ENCODE peak calls at places on chromosomes 5 and 9, in eight cellular contexts. One of them, this sample, is unnamed.

GRCh38 chr5:143751342-143751741 is 60.6 kb upstream of the HMHB1 start:
- DNase-seq in fibroblast of lung: no peak
- DNase-seq in mammary epithelial cell: no peak
- DNase-seq in endothelial cell of umbilical vein: no peak
- DNase-seq in neuronal stem cell: no peak
- DNase-seq in NT2/D1: no peak
- DNase-seq in IMR-90: no peak
- DNase-seq in neural progenitor cell: no peak
- DNase-seq in this sample: no peak

GRCh38 chr5:38923661-38924451 is 78.0 kb downstream of the OSMR start:
- DNase-seq in NT2/D1: no peak
- DNase-seq in fibroblast of lung: no peak
- DNase-seq in mammary epithelial cell: no peak
- DNase-seq in IMR-90: peak; percentile 31
- DNase-seq in endothelial cell of umbilical vein: no peak
- DNase-seq in neuronal stem cell: no peak
- DNase-seq in neural progenitor cell: no peak
- DNase-seq in this sample: no peak

GRCh38 chr5:54741711-54742110 is 224.2 kb downstream of the SNX18 start:
- DNase-seq in neural progenitor cell: no peak
- DNase-seq in mammary epithelial cell: no peak
- DNase-seq in NT2/D1: no peak
- DNase-seq in endothelial cell of umbilical vein: no peak
- DNase-seq in IMR-90: no peak
- DNase-seq in neuronal stem cell: no peak
- DNase-seq in fibroblast of lung: no peak
- DNase-seq in this sample: no peak

GRCh38 chr5:104186100-104186499 is 623.5 kb upstream of the NUDT12 start:
- DNase-seq in neural progenitor cell: peak; percentile 10
- DNase-seq in IMR-90: no peak
- DNase-seq in mammary epithelial cell: peak; percentile 68
- DNase-seq in fibroblast of lung: peak; percentile 62
- DNase-seq in neuronal stem cell: no peak
- DNase-seq in endothelial cell of umbilical vein: no peak
- DNase-seq in NT2/D1: no peak
- DNase-seq in this sample: no peak

GRCh38 chr9:4228606-4229005 is 71.3 kb downstream of the GLIS3 start:
- DNase-seq in NT2/D1: no peak
- DNase-seq in fibroblast of lung: peak; percentile 33
- DNase-seq in IMR-90: peak; percentile 59
- DNase-seq in neural progenitor cell: no peak
- DNase-seq in mammary epithelial cell: peak; percentile 20
- DNase-seq in neuronal stem cell: no peak
- DNase-seq in endothelial cell of umbilical vein: peak; percentile 25
- DNase-seq in this sample: no peak

GRCh38 chr9:136545065-136545965 is 533 bp downstream of the NOTCH1 start:
- DNase-seq in neuronal stem cell: no peak
- DNase-seq in endothelial cell of umbilical vein: no peak
- DNase-seq in mammary epithelial cell: peak; percentile 25
- DNase-seq in fibroblast of lung: no peak
- DNase-seq in IMR-90: no peak
- DNase-seq in neural progenitor cell: peak; percentile 55
- DNase-seq in NT2/D1: no peak
- DNase-seq in this sample: peak; percentile 70

GRCh38 chr5:172802585-172803176 is 31.4 kb upstream of the ERGIC1 start:
- DNase-seq in endothelial cell of umbilical vein: peak; percentile 47
- DNase-seq in neuronal stem cell: no peak
- DNase-seq in fibroblast of lung: peak; percentile 80
- DNase-seq in mammary epithelial cell: no peak
- DNase-seq in neural progenitor cell: no peak
- DNase-seq in IMR-90: peak; percentile 83
- DNase-seq in NT2/D1: no peak
- DNase-seq in this sample: no peak

GRCh38 chr5:35404701-35405100 is 174.4 kb upstream of the PRLR start:
- DNase-seq in neural progenitor cell: no peak
- DNase-seq in IMR-90: no peak
- DNase-seq in endothelial cell of umbilical vein: no peak
- DNase-seq in neuronal stem cell: no peak
- DNase-seq in fibroblast of lung: no peak
- DNase-seq in mammary epithelial cell: no peak
- DNase-seq in NT2/D1: no peak
- DNase-seq in this sample: no peak

GRCh38 chr9:126283799-126284465 is 42.7 kb upstream of the MVB12B start:
- DNase-seq in NT2/D1: no peak
- DNase-seq in neuronal stem cell: no peak
- DNase-seq in IMR-90: no peak
- DNase-seq in endothelial cell of umbilical vein: no peak
- DNase-seq in mammary epithelial cell: no peak
- DNase-seq in fibroblast of lung: no peak
- DNase-seq in neural progenitor cell: no peak
- DNase-seq in this sample: no peak

GRCh38 chr5:31196309-31196708 is 2.8 kb downstream of the CDH6 start:
- DNase-seq in neural progenitor cell: peak; percentile 70
- DNase-seq in IMR-90: peak; percentile 66
- DNase-seq in NT2/D1: no peak
- DNase-seq in neuronal stem cell: peak; percentile 23
- DNase-seq in endothelial cell of umbilical vein: no peak
- DNase-seq in fibroblast of lung: peak; percentile 65
- DNase-seq in mammary epithelial cell: no peak
- DNase-seq in this sample: peak; percentile 55

GRCh38 chr5:179343902-179344300 is 1.4 kb downstream of the ADAMTS2 start:
- DNase-seq in endothelial cell of umbilical vein: no peak
- DNase-seq in fibroblast of lung: peak; percentile 42
- DNase-seq in NT2/D1: peak; percentile 60
- DNase-seq in neural progenitor cell: peak; percentile 94
- DNase-seq in IMR-90: peak; percentile 58
- DNase-seq in mammary epithelial cell: no peak
- DNase-seq in neuronal stem cell: peak; percentile 84
- DNase-seq in this sample: peak; percentile 94

GRCh38 chr5:158382473-158382872 is 523.5 kb upstream of the CLINT1 start:
- DNase-seq in neural progenitor cell: no peak
- DNase-seq in neuronal stem cell: no peak
- DNase-seq in fibroblast of lung: peak; percentile 97
- DNase-seq in endothelial cell of umbilical vein: peak; percentile 83
- DNase-seq in NT2/D1: no peak
- DNase-seq in IMR-90: peak; percentile 97
- DNase-seq in mammary epithelial cell: peak; percentile 94
- DNase-seq in this sample: peak; percentile 81

GRCh38 chr9:128125575-128126354 is 1.8 kb downstream of the PTGES2 start:
- DNase-seq in fibroblast of lung: no peak
- DNase-seq in NT2/D1: no peak
- DNase-seq in IMR-90: no peak
- DNase-seq in neuronal stem cell: no peak
- DNase-seq in endothelial cell of umbilical vein: no peak
- DNase-seq in mammary epithelial cell: no peak
- DNase-seq in neural progenitor cell: no peak
- DNase-seq in this sample: no peak

GRCh38 chr9:74645007-74645639 is 148.0 kb downstream of the RORB start:
- DNase-seq in NT2/D1: peak; percentile 40
- DNase-seq in IMR-90: no peak
- DNase-seq in mammary epithelial cell: peak; percentile 5
- DNase-seq in neural progenitor cell: peak; percentile 69
- DNase-seq in fibroblast of lung: peak; percentile 9
- DNase-seq in neuronal stem cell: peak; percentile 18
- DNase-seq in endothelial cell of umbilical vein: peak; percentile 21
- DNase-seq in this sample: no peak

GRCh38 chr5:172549708-172550095 is 91.4 kb upstream of the NEURL1B start:
- DNase-seq in neuronal stem cell: no peak
- DNase-seq in NT2/D1: no peak
- DNase-seq in mammary epithelial cell: no peak
- DNase-seq in neural progenitor cell: no peak
- DNase-seq in endothelial cell of umbilical vein: no peak
- DNase-seq in IMR-90: no peak
- DNase-seq in fibroblast of lung: no peak
- DNase-seq in this sample: no peak

GRCh38 chr5:57842376-57843015 is 359.9 kb upstream of the ACTBL2 start:
- DNase-seq in fibroblast of lung: peak; percentile 26
- DNase-seq in endothelial cell of umbilical vein: peak; percentile 43
- DNase-seq in IMR-90: no peak
- DNase-seq in mammary epithelial cell: no peak
- DNase-seq in neuronal stem cell: no peak
- DNase-seq in neural progenitor cell: no peak
- DNase-seq in NT2/D1: no peak
- DNase-seq in this sample: no peak
- H3K9ac ChIP-seq in fibroblast of lung: no peak overlapping the region
- H3K9ac ChIP-seq in endothelial cell of umbilical vein: peak overlapping the region; percentile 83
- H3K9ac ChIP-seq in IMR-90: no peak overlapping the region
- H3K9ac ChIP-seq in mammary epithelial cell: peak overlapping the region; percentile 88
- H3K9ac ChIP-seq in neuronal stem cell: no peak overlapping the region
- H3K9ac ChIP-seq in neural progenitor cell: no peak overlapping the region
- H3K9ac ChIP-seq in NT2/D1: no peak overlapping the region
- H3K9ac ChIP-seq in this sample: no peak overlapping the region

DNA sequence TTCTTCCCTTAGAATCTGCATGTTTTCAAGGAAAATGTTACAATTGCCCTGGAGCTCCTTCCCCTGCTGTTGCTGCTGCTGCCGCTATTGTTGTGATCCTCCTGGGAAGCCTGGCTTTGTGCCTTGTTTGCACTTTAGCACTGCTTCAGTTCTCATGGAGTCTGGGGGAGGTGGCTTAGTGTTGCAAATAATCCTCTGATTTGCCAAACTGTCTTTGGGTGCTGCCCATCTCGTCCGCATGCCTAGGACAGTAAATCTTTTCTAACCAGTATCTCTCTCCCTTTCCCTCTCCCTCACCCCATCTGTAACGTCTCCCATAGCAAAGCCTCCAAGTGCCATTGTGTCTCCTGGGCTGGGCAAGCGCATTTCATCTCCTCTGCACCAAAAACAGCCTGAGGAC is 30.3 kb downstream of the FAM240B start:
- DNase-seq in neural progenitor cell: peak; percentile 92
- DNase-seq in IMR-90: peak; percentile 10
- DNase-seq in endothelial cell of umbilical vein: no peak
- DNase-seq in NT2/D1: peak; percentile 98
- DNase-seq in neuronal stem cell: peak; percentile 58
- DNase-seq in mammary epithelial cell: no peak
- DNase-seq in fibroblast of lung: peak; percentile 37
- DNase-seq in this sample: peak; percentile 89
- H3K4me3 ChIP-seq in neural progenitor cell: no peak overlapping the region
- H3K4me3 ChIP-seq in IMR-90: no peak overlapping the region
- H3K4me3 ChIP-seq in endothelial cell of umbilical vein: no peak overlapping the region
- H3K4me3 ChIP-seq in NT2/D1: no peak overlapping the region
- H3K4me3 ChIP-seq in neuronal stem cell: no peak overlapping the region
- H3K4me3 ChIP-seq in mammary epithelial cell: no peak overlapping the region
- H3K4me3 ChIP-seq in fibroblast of lung: no peak overlapping the region
- H3K4me3 ChIP-seq in this sample: no peak overlapping the region

DNA sequence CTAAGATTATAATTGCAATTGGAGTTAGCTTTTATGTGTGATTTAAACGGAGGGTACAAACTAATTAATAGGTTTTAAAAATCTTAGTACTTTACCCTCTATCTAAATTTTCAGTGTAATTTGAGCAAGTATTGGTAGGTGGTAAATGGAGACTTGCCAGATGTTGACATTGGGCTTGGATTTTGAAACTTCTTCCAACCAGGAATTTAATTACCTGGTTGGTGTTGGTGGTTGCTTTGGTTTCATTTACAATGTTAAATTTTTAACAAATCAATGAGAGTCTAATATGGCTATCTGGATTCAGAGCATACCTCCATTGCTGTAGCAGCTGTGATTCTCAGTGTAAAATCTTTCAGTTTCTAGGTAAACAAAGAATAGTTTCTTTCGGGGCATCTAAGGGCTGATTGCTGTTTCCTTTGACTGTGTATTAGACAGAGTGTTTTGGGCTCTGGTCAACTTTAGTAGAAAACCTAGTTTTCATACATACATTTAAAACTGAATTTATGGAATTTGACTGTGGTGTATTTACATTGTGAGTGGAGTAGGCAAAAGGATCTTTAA is 1.9 kb downstream of the DAPK1 start:
- DNase-seq in IMR-90: no peak
- DNase-seq in neuronal stem cell: no peak
- DNase-seq in endothelial cell of umbilical vein: peak; percentile 51
- DNase-seq in NT2/D1: no peak
- DNase-seq in mammary epithelial cell: no peak
- DNase-seq in fibroblast of lung: no peak
- DNase-seq in neural progenitor cell: no peak
- DNase-seq in this sample: no peak
- H3K9ac ChIP-seq in IMR-90: no peak overlapping the region
- H3K9ac ChIP-seq in neuronal stem cell: no peak overlapping the region
- H3K9ac ChIP-seq in endothelial cell of umbilical vein: peak overlapping the region; percentile 84
- H3K9ac ChIP-seq in NT2/D1: peak overlapping the region; percentile 92
- H3K9ac ChIP-seq in mammary epithelial cell: no peak overlapping the region
- H3K9ac ChIP-seq in fibroblast of lung: no peak overlapping the region
- H3K9ac ChIP-seq in neural progenitor cell: no peak overlapping the region
- H3K9ac ChIP-seq in this sample: no peak overlapping the region

GRCh38 chr9:105242557-105242956 is 1.9 kb upstream of the SLC44A1 start:
- DNase-seq in NT2/D1: no peak
- DNase-seq in IMR-90: no peak
- DNase-seq in neural progenitor cell: no peak
- DNase-seq in mammary epithelial cell: no peak
- DNase-seq in endothelial cell of umbilical vein: no peak
- DNase-seq in fibroblast of lung: no peak
- DNase-seq in neuronal stem cell: no peak
- DNase-seq in this sample: no peak
- H3K4me3 ChIP-seq in NT2/D1: no peak overlapping the region
- H3K4me3 ChIP-seq in IMR-90: peak overlapping the region; percentile 10
- H3K4me3 ChIP-seq in neural progenitor cell: no peak overlapping the region
- H3K4me3 ChIP-seq in mammary epithelial cell: no peak overlapping the region
- H3K4me3 ChIP-seq in endothelial cell of umbilical vein: no peak overlapping the region
- H3K4me3 ChIP-seq in fibroblast of lung: no peak overlapping the region
- H3K4me3 ChIP-seq in neuronal stem cell: no peak overlapping the region
- H3K4me3 ChIP-seq in this sample: no peak overlapping the region

DNA sequence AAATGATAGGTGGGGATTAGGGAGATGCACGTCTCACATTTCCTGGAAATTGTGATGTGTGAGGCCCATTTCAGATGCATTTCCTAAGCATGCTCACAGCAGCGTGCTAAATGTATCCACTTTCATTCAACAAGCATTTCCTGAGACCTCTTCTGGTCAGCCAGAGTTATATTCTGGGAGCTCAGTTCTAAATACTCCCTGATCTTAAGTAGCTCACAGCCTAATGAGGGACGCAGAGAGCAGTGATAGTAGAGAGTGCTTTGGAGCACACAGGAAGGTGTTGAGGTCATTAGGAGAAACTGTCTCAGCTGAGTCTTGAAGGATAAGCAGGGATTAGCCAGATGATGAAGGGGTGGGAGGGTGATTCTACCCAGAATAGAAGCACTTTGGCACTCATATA is 46.2 kb upstream of the FSD1L start:
- DNase-seq in neuronal stem cell: no peak
- DNase-seq in fibroblast of lung: peak; percentile 37
- DNase-seq in neural progenitor cell: peak; percentile 45
- DNase-seq in mammary epithelial cell: no peak
- DNase-seq in endothelial cell of umbilical vein: peak; percentile 19
- DNase-seq in NT2/D1: no peak
- DNase-seq in IMR-90: peak; percentile 61
- DNase-seq in this sample: no peak
- H3K9ac ChIP-seq in neuronal stem cell: no peak overlapping the region
- H3K9ac ChIP-seq in fibroblast of lung: no peak overlapping the region
- H3K9ac ChIP-seq in neural progenitor cell: no peak overlapping the region
- H3K9ac ChIP-seq in mammary epithelial cell: no peak overlapping the region
- H3K9ac ChIP-seq in endothelial cell of umbilical vein: no peak overlapping the region
- H3K9ac ChIP-seq in NT2/D1: no peak overlapping the region
- H3K9ac ChIP-seq in IMR-90: no peak overlapping the region
- H3K9ac ChIP-seq in this sample: no peak overlapping the region

GRCh38 chr5:18744990-18745590 is 1110.8 kb downstream of the TAF11L14 start:
- DNase-seq in NT2/D1: no peak
- DNase-seq in endothelial cell of umbilical vein: no peak
- DNase-seq in fibroblast of lung: no peak
- DNase-seq in IMR-90: no peak
- DNase-seq in mammary epithelial cell: no peak
- DNase-seq in neural progenitor cell: no peak
- DNase-seq in neuronal stem cell: no peak
- DNase-seq in this sample: no peak
- H3K4me3 ChIP-seq in NT2/D1: no peak overlapping the region
- H3K4me3 ChIP-seq in endothelial cell of umbilical vein: no peak overlapping the region
- H3K4me3 ChIP-seq in fibroblast of lung: no peak overlapping the region
- H3K4me3 ChIP-seq in IMR-90: no peak overlapping the region
- H3K4me3 ChIP-seq in mammary epithelial cell: no peak overlapping the region
- H3K4me3 ChIP-seq in neural progenitor cell: no peak overlapping the region
- H3K4me3 ChIP-seq in neuronal stem cell: no peak overlapping the region
- H3K4me3 ChIP-seq in this sample: no peak overlapping the region

This sample was measured in endodermal cell.